ENCODE peak calls at places on chromosomes 7 and 10, in seven cellular contexts. Y is GM23248; C is CD4-positive, alpha-beta memory T cell; Z is fibroblast of pulmonary artery; N is A549; L is hippocampal formation; P is fibroblast of lung. K is an unnamed sample.

GRCh38 chr10:3654496-3654895 is 130.5 kb downstream of the KLF6 start:
- DNase-seq in N (no peak), C (no peak), Z (peak; percentile 23), P (peak; percentile 34), Y (peak; percentile 36), L (no peak), K (no peak)

GRCh38 chr10:31192475-31192874 is 126.5 kb upstream of the ZEB1 start:
- DNase-seq in L (no peak), N (no peak), C (no peak), P (no peak), Y (no peak), Z (no peak), K (no peak)

GRCh38 chr7:36278767-36279171 is 110.9 kb upstream of the ANLN start:
- DNase-seq in P (peak; percentile 84), L (no peak), Z (peak; percentile 39), N (no peak), C (no peak), Y (peak; percentile 67), K (no peak)

GRCh38 chr10:103199498-103199897 is 6.4 kb upstream of the NT5C2 start:
- DNase-seq in N (no peak), Y (no peak), Z (no peak), L (no peak), P (no peak), C (no peak), K (no peak)

GRCh38 chr7:14748461-14748860 is 154.1 kb downstream of the DGKB start:
- DNase-seq in C (no peak), L (no peak), Y (peak; percentile 86), P (peak; percentile 89), Z (peak; percentile 97), N (no peak), K (no peak)

GRCh38 chr7:30093351-30094019 is 41.3 kb upstream of the MTURN start:
- DNase-seq in Y (peak; percentile 29), N (no peak), C (no peak), L (no peak), P (peak; percentile 43), Z (peak; percentile 13), K (no peak)

GRCh38 chr7:151741585-151741984 is 135.3 kb downstream of the PRKAG2 start:
- DNase-seq in C (no peak), N (no peak), Y (no peak), L (no peak), Z (no peak), P (no peak), K (no peak)

GRCh38 chr7:29748286-29749099 is 57.8 kb upstream of the WIPF3 start:
- DNase-seq in C (no peak), P (peak; percentile 65), Y (peak; percentile 86), Z (peak; percentile 75), L (no peak), N (peak; percentile 13), K (peak; percentile 71)

GRCh38 chr7:1737523-1737922 is 67.4 kb downstream of the ELFN1 start:
- DNase-seq in P (no peak), Z (no peak), L (no peak), Y (no peak), N (no peak), C (no peak), K (no peak)

GRCh38 chr7:1679326-1679965 is 9.4 kb downstream of the ELFN1 start:
- DNase-seq in L (no peak), Y (no peak), Z (no peak), C (no peak), P (no peak), N (no peak), K (no peak)

K was measured in RPMI8226.